ENCODE peak calls at places on chromosomes 13 and 19, in four cellular contexts. P is A549, J is prostate gland, A is body of pancreas. S is an unnamed sample.

GRCh38 chr19:58550362-58551122 is 4.4 kb downstream of the CHMP2A start:
- DNase-seq in P (no peak), J (no peak), A (no peak), S (no peak)

GRCh38 chr13:87331178-87331577 is 340.0 kb upstream of the SLITRK5 start:
- DNase-seq in P (no peak), J (peak), A (no peak), S (peak)

GRCh38 chr13:30308548-30308947 is 1.2 kb upstream of the KATNAL1 start:
- DNase-seq in P (no peak), J (no peak), A (no peak), S (no peak)

GRCh38 chr19:35718345-35719041 is 690 bp downstream of the KMT2B start:
- DNase-seq in P (peak), J (no peak), A (peak), S (no peak)

GRCh38 chr19:47435196-47435595 is 15.9 kb upstream of the MEIS3 start:
- DNase-seq in P (no peak), J (no peak), A (no peak), S (no peak)

GRCh38 chr19:1833540-1833939 is 14.7 kb downstream of the REXO1 start:
- DNase-seq in P (no peak), J (no peak), A (peak), S (no peak)

GRCh38 chr13:31045621-31046081 is 113.2 kb downstream of the TEX26 start:
- DNase-seq in P (peak), J (no peak), A (peak), S (peak)

GRCh38 chr19:30799854-30800755 is 427.9 kb downstream of the ZNF536 start:
- DNase-seq in P (peak), J (peak), A (peak), S (peak)

GRCh38 chr13:113123226-113124150 is 889 bp downstream of the F10 start:
- DNase-seq in P (no peak), J (no peak), A (peak), S (peak)

GRCh38 chr13:73231456-73231855 is 172.7 kb downstream of the KLF5 start:
- DNase-seq in P (no peak), J (no peak), A (no peak), S (no peak)

GRCh38 chr19:991174-991931 is 7.2 kb downstream of the WDR18 start:
- DNase-seq in P (no peak), J (no peak), A (no peak), S (no peak)

GRCh38 chr13:21846605-21847004 is 175.7 kb downstream of the FGF9 start:
- DNase-seq in P (no peak), J (no peak), A (no peak), S (no peak)

GRCh38 chr19:35306473-35307246 is 14.7 kb downstream of the MAG start:
- DNase-seq in P (peak), J (no peak), A (no peak), S (no peak)

GRCh38 chr13:107669356-107669755 is 546.0 kb downstream of the LIG4 start:
- DNase-seq in P (no peak), J (no peak), A (no peak), S (no peak)

GRCh38 chr19:45040059-45040767 is 1.4 kb downstream of the CLASRP start:
- DNase-seq in P (no peak), J (no peak), A (peak), S (no peak)

GRCh38 chr19:50173144-50173543 is 10.1 kb upstream of the IZUMO2 start:
- DNase-seq in P (no peak), J (peak), A (no peak), S (no peak)

GRCh38 chr19:8036438-8037099 is 16.0 kb upstream of the CCL25 start:
- DNase-seq in P (no peak), J (no peak), A (no peak), S (no peak)

GRCh38 chr13:113179374-113180230 is 21.2 kb downstream of the PROZ start:
- DNase-seq in P (no peak), J (no peak), A (no peak), S (no peak)

GRCh38 chr19:13597625-13598024 is 91.3 kb upstream of the CACNA1A start:
- DNase-seq in P (peak), J (peak), A (peak), S (no peak)

GRCh38 chr13:51603716-51604115 is 19.5 kb downstream of the WDFY2 start:
- DNase-seq in P (no peak), J (no peak), A (no peak), S (no peak)

GRCh38 chr19:44592451-44592890 is 20.9 kb upstream of the IGSF23 start:
- DNase-seq in P (no peak), J (no peak), A (peak), S (no peak)

DNA sequence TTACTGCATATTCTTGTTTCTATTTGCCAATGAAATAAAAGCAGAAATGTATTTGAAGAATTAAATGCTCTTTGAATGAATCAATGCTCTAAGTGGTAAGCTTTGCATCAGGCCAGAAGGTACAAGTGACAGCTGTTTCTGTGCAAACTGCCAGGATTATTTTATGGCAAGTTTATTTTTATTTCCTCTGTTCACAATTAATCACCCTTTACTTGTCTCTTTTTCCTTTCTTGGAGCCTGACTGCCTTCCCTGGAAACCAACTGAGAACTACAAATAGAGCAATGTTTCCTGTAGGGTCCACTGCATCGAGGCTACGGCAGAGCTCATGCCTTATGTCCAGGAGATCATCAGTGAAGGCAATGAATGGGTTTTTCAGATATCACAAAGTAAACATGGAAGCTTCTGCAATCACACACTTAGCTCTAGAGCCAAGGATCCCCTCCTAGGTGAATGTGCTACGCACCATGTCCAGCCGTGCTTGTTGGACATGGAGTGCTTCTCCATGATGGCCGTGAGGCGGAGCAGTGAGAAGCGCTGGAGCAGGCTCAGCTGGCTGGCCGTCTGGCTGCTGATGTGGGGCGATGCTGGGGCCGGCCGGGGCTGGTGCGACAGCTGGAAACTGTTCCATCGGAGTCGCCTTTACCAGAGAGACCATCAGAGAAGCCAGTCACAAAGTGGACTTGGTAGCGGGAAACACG is 110.8 kb downstream of the KL start:
- DNase-seq in P (no peak), J (no peak), A (peak), S (no peak)
- TF ChIP-seq CTCF in P (no peak), J (no peak), A (no peak), S (no peak)

GRCh38 chr13:90752070-90752469 is 595.4 kb upstream of the MIR17HG start:
- DNase-seq in P (no peak), J (no peak), A (no peak), S (no peak)
- TF ChIP-seq POLR2A in P (no peak), J (no peak), A (no peak), S (no peak)

GRCh38 chr13:65553328-65553727 is 1676.8 kb downstream of the PCDH9 start:
- DNase-seq in P (no peak), J (no peak), A (no peak), S (no peak)

GRCh38 chr13:65551208-65551607 is 1678.9 kb downstream of the PCDH9 start:
- DNase-seq in P (no peak), J (no peak), A (no peak), S (no peak)

GRCh38 chr13:65560936-65561335 is 1669.2 kb downstream of the PCDH9 start:
- DNase-seq in P (no peak), J (no peak), A (no peak), S (no peak)

DNA sequence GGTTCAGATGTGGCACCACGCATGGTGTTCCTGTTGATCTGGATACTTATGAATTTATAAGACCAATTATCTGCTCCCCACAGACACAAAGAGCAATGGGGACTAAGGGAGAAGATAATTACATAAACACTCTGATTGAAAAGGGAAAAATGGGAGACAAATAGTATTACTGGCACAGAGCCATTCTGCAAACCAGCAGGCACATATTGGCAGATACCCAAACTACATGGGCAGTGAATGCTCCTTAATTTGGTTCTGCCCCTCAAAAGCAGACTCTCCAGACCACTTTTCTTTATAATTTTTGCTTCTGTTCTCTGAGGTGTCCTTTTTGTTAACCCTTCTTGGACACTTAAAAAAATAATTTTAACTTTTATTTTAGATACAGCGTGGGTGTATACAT is 1674.2 kb downstream of the PCDH9 start:
- DNase-seq in P (no peak), J (no peak), A (no peak), S (no peak)
- H3K4me3 ChIP-seq in P (no peak), J (no peak), A (no peak), S (no peak)

DNA sequence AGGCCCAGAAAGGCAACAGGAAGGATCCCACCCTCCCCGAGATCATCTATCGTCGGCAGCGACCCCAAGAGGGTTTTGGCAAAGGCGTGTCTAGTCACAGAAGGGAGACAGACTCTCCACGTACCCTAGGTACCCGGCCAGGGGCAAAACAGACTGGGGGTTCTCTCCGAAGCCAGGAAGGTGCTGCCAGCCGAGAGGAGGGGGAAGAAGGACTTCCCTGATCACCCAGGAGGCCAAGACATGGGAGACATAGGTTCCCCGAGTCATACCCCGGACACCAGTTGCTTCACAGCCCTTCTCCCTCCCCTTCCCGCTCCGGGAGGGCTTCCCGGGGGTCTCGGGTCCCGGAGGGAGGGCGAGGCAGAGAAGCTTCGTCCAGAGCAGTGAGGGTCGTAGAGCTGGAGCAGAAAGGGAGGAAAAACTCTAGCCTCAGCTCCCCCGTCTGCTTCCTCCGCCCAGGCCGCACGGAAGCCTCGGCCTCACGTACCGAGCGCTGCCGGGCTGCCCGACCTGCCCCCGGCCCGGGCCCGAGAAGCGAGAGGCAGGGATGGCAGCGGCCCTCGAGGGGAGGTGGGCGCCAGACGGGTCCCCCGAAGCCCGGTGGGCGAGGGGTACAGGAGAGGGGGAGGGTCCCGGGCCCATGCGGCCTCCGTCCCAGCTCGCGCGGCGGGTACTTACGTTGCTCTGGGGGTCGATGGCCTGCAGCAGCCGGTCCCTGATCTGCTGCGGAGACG is 643 bp downstream of the MED26 start:
- DNase-seq in P (peak), J (no peak), A (peak), S (peak)
- TF ChIP-seq CTCF in P (no peak), J (no peak), A (no peak), S (no peak)

S was measured in lower leg skin.